ENCODE peak calls at places on chromosomes 2 and 18, in ten cellular contexts. S is SJSA1; B is ecto neural progenitor cell; I is cardiac fibroblast; V is KG1; G is ACHN; A is activated T-cell treated with anti-CD3 and anti-CD28 coated beads for 1 hour; K is activated naive CD4-positive, alpha-beta T cell; Y is GM12865; O is SK-N-DZ. N is an unnamed sample.

GRCh38 chr2:66461751-66462150 is 26.8 kb downstream of the MEIS1 start:
- DNase-seq in O (no peak), Y (no peak), K (no peak), V (no peak), S (no peak), G (no peak), B (no peak), I (no peak), A (no peak), N (no peak)

GRCh38 chr2:113181491-113182051 is 7.8 kb downstream of the PSD4 start:
- DNase-seq in O (no peak), I (no peak), S (no peak), B (no peak), K (no peak), G (no peak), A (no peak), Y (no peak), V (no peak), N (no peak)

GRCh38 chr18:78376036-78376435 is 603.6 kb upstream of the SALL3 start:
- DNase-seq in S (no peak), B (peak; percentile 60), Y (no peak), O (peak; percentile 2), K (no peak), I (no peak), V (no peak), G (no peak), A (no peak), N (no peak)

GRCh38 chr2:183035298-183035953 is 2.8 kb downstream of the NCKAP1 start:
- DNase-seq in G (no peak), B (no peak), A (no peak), K (no peak), I (peak; percentile 79), S (peak; percentile 38), Y (no peak), O (no peak), V (no peak), N (no peak)

GRCh38 chr18:31581498-31582197 is 10.0 kb upstream of the TTR start:
- DNase-seq in Y (no peak), V (no peak), I (peak; percentile 4), A (no peak), G (no peak), B (no peak), K (no peak), O (no peak), S (no peak), N (no peak)

GRCh38 chr2:10271509-10271908 is 31.2 kb upstream of the HPCAL1 start:
- DNase-seq in G (no peak), V (no peak), Y (no peak), A (no peak), I (no peak), O (no peak), K (no peak), S (no peak), B (peak; percentile 37), N (no peak)

GRCh38 chr18:46071894-46072867 is at the start of gene PSTPIP2:
- DNase-seq in V (peak; percentile 28), S (peak; percentile 45), G (peak; percentile 55), Y (peak; percentile 54), K (peak; percentile 18), I (peak; percentile 64), O (peak; percentile 45), A (peak; percentile 58), B (peak; percentile 77), N (peak; percentile 76)

GRCh38 chr18:419542-420175 is 80.8 kb downstream of the COLEC12 start:
- DNase-seq in S (no peak), K (no peak), I (no peak), B (no peak), O (no peak), Y (no peak), G (no peak), V (no peak), A (no peak), N (no peak)

GRCh38 chr2:160205511-160205910 is 5.4 kb upstream of the ITGB6 start:
- DNase-seq in V (no peak), B (no peak), A (no peak), O (no peak), I (peak; percentile 99), G (peak; percentile 100), K (no peak), S (peak; percentile 89), Y (no peak), N (no peak)

GRCh38 chr2:137237055-137237454 is 471.7 kb downstream of the THSD7B start:
- DNase-seq in O (no peak), Y (no peak), B (no peak), G (no peak), V (no peak), I (peak; percentile 80), K (no peak), S (peak; percentile 36), A (no peak), N (no peak)

GRCh38 chr18:43350176-43350575 is 72.9 kb upstream of the SYT4 start:
- DNase-seq in Y (no peak), S (no peak), K (no peak), G (no peak), B (no peak), A (no peak), I (no peak), V (no peak), O (no peak), N (no peak)

GRCh38 chr2:208948073-208948472 is 475.8 kb upstream of the MAP2 start:
- DNase-seq in A (no peak), S (no peak), K (no peak), G (no peak), B (no peak), O (no peak), Y (no peak), V (no peak), I (no peak), N (no peak)

GRCh38 chr18:22391571-22392359 is 25.9 kb downstream of the CTAGE1 start:
- DNase-seq in V (no peak), O (peak; percentile 21), A (no peak), Y (peak; percentile 0), G (peak; percentile 72), S (peak; percentile 78), K (no peak), I (peak; percentile 96), B (no peak), N (peak; percentile 67)

GRCh38 chr2:173407176-173407575 is 52.5 kb downstream of the CDCA7 start:
- DNase-seq in V (no peak), B (no peak), G (no peak), Y (no peak), K (no peak), S (no peak), O (no peak), A (no peak), I (no peak), N (no peak)

GRCh38 chr2:20113004-20113796 is 61.8 kb upstream of the LAPTM4A start:
- DNase-seq in V (no peak), G (no peak), O (no peak), A (no peak), S (no peak), B (no peak), K (no peak), Y (no peak), I (no peak), N (no peak)

GRCh38 chr2:88950010-88950409 is 258.5 kb downstream of the RPIA start:
- DNase-seq in I (no peak), B (no peak), O (no peak), S (no peak), Y (peak; percentile 11), G (peak; percentile 22), A (no peak), K (no peak), V (no peak), N (no peak)

GRCh38 chr2:24894750-24895149 is 25.3 kb downstream of the ADCY3 start:
- DNase-seq in B (no peak), K (no peak), Y (no peak), A (no peak), V (no peak), I (no peak), O (no peak), S (no peak), G (no peak), N (no peak)

GRCh38 chr2:159147687-159148086 is 138.8 kb downstream of the WDSUB1 start:
- DNase-seq in I (no peak), A (no peak), G (no peak), S (no peak), O (no peak), V (no peak), K (no peak), Y (no peak), B (no peak), N (no peak)

GRCh38 chr2:40412456-40412855 is 39.4 kb downstream of the SLC8A1 start:
- DNase-seq in Y (no peak), G (peak; percentile 71), V (no peak), B (no peak), I (peak; percentile 51), O (no peak), S (no peak), A (no peak), K (no peak), N (no peak)

GRCh38 chr2:11330457-11331142 is 13.8 kb downstream of the ROCK2 start:
- DNase-seq in K (no peak), I (peak; percentile 28), G (no peak), O (no peak), S (no peak), V (no peak), A (no peak), Y (no peak), B (no peak), N (no peak)

GRCh38 chr2:45261746-45262145 is 252.5 kb upstream of the SIX2 start:
- DNase-seq in G (no peak), S (no peak), A (no peak), B (peak; percentile 33), K (no peak), V (no peak), I (no peak), O (no peak), Y (no peak), N (peak; percentile 48)

GRCh38 chr2:74079522-74080341 is 68.0 kb downstream of the BOLA3 start:
- DNase-seq in A (no peak), K (no peak), Y (peak; percentile 68), S (no peak), O (no peak), G (no peak), I (no peak), B (no peak), V (no peak), N (no peak)

GRCh38 chr2:236568068-236568921 is 1.3 kb upstream of the ACKR3 start:
- DNase-seq in Y (peak; percentile 70), S (no peak), A (peak; percentile 17), V (no peak), G (no peak), I (peak; percentile 5), O (peak; percentile 35), K (no peak), B (peak; percentile 66), N (no peak)

GRCh38 chr18:67818432-67818831 is 301.9 kb upstream of the DSEL start:
- DNase-seq in V (no peak), B (no peak), K (no peak), O (no peak), A (no peak), G (no peak), Y (no peak), I (no peak), S (no peak), N (no peak)

GRCh38 chr2:164542584-164543021 is 78.7 kb downstream of the GRB14 start:
- DNase-seq in G (peak; percentile 83), S (no peak), Y (no peak), I (peak; percentile 74), B (no peak), V (no peak), K (no peak), O (no peak), A (no peak), N (no peak)

GRCh38 chr2:20940481-20940795 is 103.4 kb downstream of the APOB start:
- DNase-seq in Y (no peak), B (no peak), K (no peak), A (no peak), O (no peak), I (no peak), V (no peak), S (no peak), G (no peak), N (no peak)

GRCh38 chr2:233075141-233075965 is 15.2 kb downstream of the INPP5D start:
- DNase-seq in A (no peak), K (no peak), O (no peak), B (peak; percentile 36), S (no peak), I (no peak), V (no peak), G (no peak), Y (no peak), N (no peak)

GRCh38 chr2:182952741-182953450 is 85.4 kb downstream of the NCKAP1 start:
- DNase-seq in K (no peak), V (no peak), S (no peak), Y (no peak), G (no peak), I (peak; percentile 93), O (no peak), A (no peak), B (no peak), N (no peak)

N was measured in mesothelial cell of epicardium.